ENCODE peak calls at places on chromosomes 1 and 21, in five cellular contexts. J is neural crest cell; M is body of pancreas; B is coronary artery; F is CD4-positive, alpha-beta T cell. L is an unnamed sample.

GRCh38 chr1:66365628-66366027 is 168.3 kb upstream of the SGIP1 start:
- DNase-seq in M (no peak), B (no peak), J (no peak), F (no peak), L (no peak)

GRCh38 chr1:76190749-76191424 is 116.3 kb downstream of the ST6GALNAC3 start:
- DNase-seq in M (no peak), F (no peak), B (no peak), J (no peak), L (no peak)

GRCh38 chr1:110616587-110616986 is 10.4 kb upstream of the KCNA2 start:
- DNase-seq in F (no peak), B (no peak), M (no peak), J (no peak), L (no peak)

GRCh38 chr1:156097499-156098178 is 15.4 kb upstream of the MEX3A start:
- DNase-seq in J (no peak), B (no peak), M (no peak), F (no peak), L (no peak)

GRCh38 chr21:16633851-16634521 is 878.9 kb upstream of the CXADR start:
- DNase-seq in J (no peak), F (no peak), M (no peak), B (no peak), L (no peak)

GRCh38 chr1:157269656-157270375 is 131.6 kb upstream of the ETV3 start:
- DNase-seq in F (no peak), J (no peak), M (no peak), B (no peak), L (no peak)

GRCh38 chr1:179016694-179017382 is 8.9 kb upstream of the FAM20B start:
- DNase-seq in J (no peak), B (peak), F (no peak), M (peak), L (no peak)

GRCh38 chr1:68819190-68819829 is 322.4 kb upstream of the DEPDC1 start:
- DNase-seq in J (no peak), B (no peak), M (no peak), F (no peak), L (no peak)

GRCh38 chr1:165896277-165896676 is 68.9 kb downstream of the UCK2 start:
- DNase-seq in J (no peak), B (peak), F (no peak), M (no peak), L (no peak)

GRCh38 chr1:116853680-116854191 is 56.0 kb upstream of the PTGFRN start:
- DNase-seq in M (peak), F (no peak), J (no peak), B (no peak), L (no peak)

GRCh38 chr21:39654951-39655350 is 42.2 kb downstream of the B3GALT5 start:
- DNase-seq in B (no peak), M (no peak), J (no peak), F (no peak), L (no peak)

GRCh38 chr1:89358287-89358893 is 5.5 kb upstream of the GBP6 start:
- DNase-seq in F (peak), J (peak), M (peak), B (no peak), L (no peak)

GRCh38 chr1:24018611-24019580 is 38.8 kb upstream of the SRSF10 start:
- DNase-seq in B (peak), F (no peak), M (peak), J (no peak), L (peak)

GRCh38 chr1:86788300-86789206 is 84.2 kb downstream of the SH3GLB1 start:
- DNase-seq in J (no peak), B (no peak), M (peak), F (no peak), L (no peak)

GRCh38 chr1:153945131-153945794 is 1.3 kb downstream of the DENND4B start:
- DNase-seq in F (peak), B (no peak), J (no peak), M (peak), L (no peak)

GRCh38 chr1:206897175-206897574 is at the start of gene IL24:
- DNase-seq in B (no peak), J (no peak), M (no peak), F (no peak), L (no peak)

GRCh38 chr1:7980984-7981383 is 19.5 kb downstream of the PARK7 start:
- DNase-seq in J (no peak), M (no peak), B (no peak), F (no peak), L (no peak)

GRCh38 chr1:109208847-109209463 is 4.8 kb upstream of the SARS1 start:
- DNase-seq in M (no peak), J (no peak), F (no peak), B (no peak), L (no peak)

GRCh38 chr1:207938016-207938415 is 27.1 kb upstream of the CD34 start:
- DNase-seq in J (no peak), M (peak), B (no peak), F (no peak), L (no peak)

GRCh38 chr1:100152271-100152670 is 19.3 kb downstream of the TRMT13 start:
- DNase-seq in B (no peak), F (no peak), J (no peak), M (no peak), L (no peak)

GRCh38 chr1:54239041-54239410 is 39.1 kb downstream of the MRPL37 start:
- DNase-seq in B (no peak), M (no peak), F (no peak), J (no peak), L (no peak)

GRCh38 chr1:88141499-88142074 is 542.5 kb upstream of the PKN2 start:
- DNase-seq in M (no peak), F (no peak), J (no peak), B (no peak), L (no peak)

GRCh38 chr1:9284061-9284460 is 8.6 kb upstream of the SPSB1 start:
- DNase-seq in M (no peak), F (no peak), B (no peak), J (no peak), L (no peak)

GRCh38 chr1:28374297-28374696 is 4.8 kb downstream of the PHACTR4 start:
- DNase-seq in B (no peak), J (no peak), M (no peak), F (no peak), L (no peak)

GRCh38 chr1:2949966-2950925 is 71.0 kb upstream of the ACTRT2 start:
- DNase-seq in M (no peak), B (no peak), J (no peak), F (no peak), L (no peak)
- TF ChIP-seq CTCF in M (no peak), B (no peak), J (no peak), F (no peak), L (no peak)

GRCh38 chr1:98749152-98749756 is 87.7 kb downstream of the SNX7 start:
- DNase-seq in F (no peak), J (no peak), B (no peak), M (no peak), L (no peak)
- TF ChIP-seq CTCF in F (peak), J (peak), B (no peak), M (peak), L (peak)

GRCh38 chr1:196902344-196902743 is 14.5 kb downstream of the CFHR4 start:
- DNase-seq in F (no peak), J (no peak), B (no peak), M (no peak), L (no peak)

GRCh38 chr1:196896355-196896754 is 8.5 kb downstream of the CFHR4 start:
- DNase-seq in J (no peak), B (no peak), M (no peak), F (no peak), L (no peak)

GRCh38 chr1:196897158-196897828 is 9.4 kb downstream of the CFHR4 start:
- DNase-seq in J (no peak), M (no peak), B (no peak), F (no peak), L (no peak)
- TF ChIP-seq CTCF in J (no peak), M (no peak), B (no peak), F (no peak), L (no peak)

GRCh38 chr1:63916485-63917360 is 142.9 kb downstream of the ROR1 start:
- DNase-seq in B (no peak), M (peak), J (no peak), F (no peak), L (no peak)

GRCh38 chr1:63918395-63918945 is 144.7 kb downstream of the ROR1 start:
- DNase-seq in F (no peak), B (no peak), J (no peak), M (no peak), L (no peak)

GRCh38 chr1:63915121-63915520 is 141.3 kb downstream of the ROR1 start:
- DNase-seq in M (no peak), F (no peak), B (no peak), J (no peak), L (no peak)

GRCh38 chr1:63920154-63921117 is 146.6 kb downstream of the ROR1 start:
- DNase-seq in B (no peak), F (no peak), J (no peak), M (no peak), L (no peak)

GRCh38 chr1:63917571-63918394 is 144.0 kb downstream of the ROR1 start:
- DNase-seq in B (no peak), J (no peak), M (no peak), F (no peak), L (no peak)
- TF ChIP-seq CTCF in B (no peak), J (peak), M (no peak), F (no peak), L (peak)

DNA sequence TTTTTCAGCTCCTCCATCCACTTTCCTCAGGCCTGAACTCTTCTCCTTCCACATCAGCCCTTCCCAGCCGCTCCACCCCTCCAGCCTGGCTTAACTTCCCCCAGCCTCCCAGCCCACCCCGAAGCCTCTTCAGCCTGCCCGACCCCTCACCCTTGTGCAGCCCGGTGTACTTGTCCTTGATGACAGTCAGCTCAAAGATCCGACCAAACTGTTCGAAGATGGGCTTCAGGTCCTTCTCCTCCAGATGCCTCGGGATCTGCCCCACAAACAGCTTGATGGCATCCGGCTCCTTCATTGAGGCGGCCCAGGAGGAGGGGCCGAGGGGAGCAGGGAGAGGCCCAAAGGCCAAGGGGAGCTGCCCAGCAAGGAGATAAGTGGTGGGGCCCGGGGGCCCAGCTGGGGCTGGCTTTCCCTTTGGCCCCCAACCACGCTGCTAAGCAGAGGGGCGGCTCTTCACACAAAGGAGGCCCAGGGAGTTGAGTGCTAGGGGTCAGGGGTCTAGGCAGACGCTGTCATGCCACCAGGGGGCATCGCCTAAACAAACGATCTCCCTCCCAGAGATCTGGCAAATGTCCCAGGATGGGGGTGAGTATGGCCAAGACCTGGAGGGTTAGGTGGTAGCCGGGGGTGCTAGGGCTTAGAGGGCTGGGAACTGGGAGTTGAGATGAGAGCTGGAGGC is 738 bp downstream of the CELF3 start:
- DNase-seq in J (peak), M (peak), B (no peak), F (no peak), L (no peak)
- TF ChIP-seq CTCF in J (peak), M (no peak), B (no peak), F (no peak), L (peak)

GRCh38 chr1:14507227-14507626 is 91.3 kb upstream of the KAZN start:
- DNase-seq in M (no peak), B (no peak), J (no peak), F (no peak), L (no peak)

GRCh38 chr1:14514760-14515159 is 83.7 kb upstream of the KAZN start:
- DNase-seq in B (no peak), F (no peak), J (no peak), M (no peak), L (no peak)

GRCh38 chr1:14513084-14513483 is 85.4 kb upstream of the KAZN start:
- DNase-seq in B (peak), F (no peak), J (no peak), M (no peak), L (no peak)

GRCh38 chr1:14511856-14512585 is 86.5 kb upstream of the KAZN start:
- DNase-seq in B (peak), F (no peak), M (no peak), J (no peak), L (no peak)

DNA sequence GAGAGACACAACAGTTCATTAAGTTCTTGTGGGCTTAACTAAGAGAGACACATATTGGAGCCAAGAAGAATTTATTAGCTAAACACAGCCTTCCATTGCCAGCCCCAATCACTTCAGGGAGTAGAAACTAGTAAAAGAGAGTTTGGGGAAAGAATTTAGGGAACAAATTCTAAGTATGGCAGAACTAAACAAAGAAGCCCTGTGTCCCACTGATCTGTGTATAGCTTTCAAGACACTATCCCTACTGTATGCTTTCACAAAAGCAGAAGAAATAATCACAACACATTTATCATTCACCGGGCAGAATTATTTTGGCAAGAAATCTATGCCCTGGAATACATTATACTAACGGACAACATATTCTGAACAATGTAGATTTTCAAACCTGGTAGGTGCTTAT is 87.2 kb upstream of the KAZN start:
- DNase-seq in J (no peak), B (no peak), M (no peak), F (no peak), L (no peak)
- TF ChIP-seq CTCF in J (no peak), B (no peak), M (no peak), F (no peak), L (no peak)

GRCh38 chr1:239995281-239995680 is 96.4 kb upstream of the FMN2 start:
- DNase-seq in B (no peak), F (no peak), M (no peak), J (no peak), L (no peak)

GRCh38 chr1:239999170-239999569 is 92.5 kb upstream of the FMN2 start:
- DNase-seq in M (no peak), J (no peak), F (no peak), B (no peak), L (no peak)

GRCh38 chr1:239997160-239997514 is 94.5 kb upstream of the FMN2 start:
- DNase-seq in F (no peak), B (no peak), J (no peak), M (no peak), L (no peak)

GRCh38 chr1:239998312-239998649 is 93.4 kb upstream of the FMN2 start:
- DNase-seq in F (no peak), J (no peak), B (no peak), M (no peak), L (no peak)

DNA sequence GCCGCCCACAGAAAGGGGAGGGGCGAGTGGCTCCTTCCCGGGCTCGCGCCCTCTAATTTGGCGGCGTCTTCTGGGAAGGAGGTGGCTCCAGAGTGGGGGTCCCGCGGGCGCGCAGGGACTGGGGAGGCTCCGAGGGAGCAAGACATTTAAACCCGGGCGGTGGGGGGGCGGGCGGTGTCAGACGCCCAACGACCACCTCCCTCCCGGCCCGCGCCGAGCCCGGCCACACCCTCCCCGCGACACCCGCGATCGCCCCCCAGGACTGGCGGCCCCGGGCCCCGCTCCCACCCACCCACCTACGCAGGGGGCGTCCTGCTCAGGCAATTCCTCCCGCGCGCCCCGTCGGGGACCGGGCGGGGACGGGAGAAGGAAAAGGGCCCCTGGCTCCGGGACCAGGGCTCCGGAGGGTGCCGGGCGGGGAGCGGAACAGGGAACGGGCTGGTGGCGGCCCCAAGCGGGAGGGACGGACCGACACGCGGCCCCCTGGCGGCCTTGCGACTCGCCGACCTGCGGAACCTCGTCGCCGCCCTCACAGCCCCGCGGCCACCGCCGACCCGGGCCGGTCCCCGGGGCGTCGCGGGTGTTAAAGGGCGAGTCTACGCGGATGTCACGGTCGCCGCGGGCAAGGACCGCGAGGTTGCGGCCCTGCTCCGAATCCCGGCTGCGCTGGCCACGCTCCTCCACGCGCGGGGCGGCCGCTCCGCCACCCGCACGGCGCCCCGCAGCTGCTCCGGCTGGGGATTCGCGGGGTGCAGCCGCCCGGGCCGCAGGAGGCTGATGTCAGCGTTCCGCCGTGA is 94.0 kb upstream of the FMN2 start:
- DNase-seq in B (no peak), F (no peak), M (peak), J (peak), L (no peak)
- TF ChIP-seq CTCF in B (no peak), F (no peak), M (peak), J (peak), L (peak)

DNA sequence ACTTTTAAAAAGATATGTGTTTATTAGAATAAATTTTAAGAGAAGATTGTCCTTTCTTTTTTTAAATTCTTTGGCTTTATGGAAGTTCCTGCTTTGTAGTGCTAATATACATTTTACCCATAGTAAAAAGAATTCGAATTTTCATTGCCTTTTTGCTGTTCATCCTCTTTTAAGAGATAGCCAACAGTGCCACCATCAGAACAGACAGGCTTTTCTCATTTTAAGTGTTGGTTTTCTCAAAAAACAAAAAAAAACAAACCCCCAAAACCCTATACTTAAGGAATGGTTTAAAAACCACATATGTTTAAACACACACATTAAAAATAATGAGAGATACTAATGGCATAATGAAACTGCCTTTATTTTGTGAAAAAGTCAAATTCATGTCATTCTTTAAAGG is 118.8 kb downstream of the NEK7 start:
- DNase-seq in F (no peak), B (no peak), M (no peak), J (no peak), L (no peak)
- TF ChIP-seq CTCF in F (no peak), B (no peak), M (no peak), J (no peak), L (no peak)

GRCh38 chr1:219152759-219153158 is 20.9 kb upstream of the LYPLAL1 start:
- DNase-seq in M (no peak), B (no peak), F (no peak), J (no peak), L (no peak)
- TF ChIP-seq CTCF in M (no peak), B (no peak), F (no peak), J (no peak), L (no peak)